ENCODE peak calls at places on chromosomes 12 and 14, in seven cellular contexts. I, M, N, V, Z, F and L are unnamed samples.

GRCh38 chr12:64737539-64737938 is 21.7 kb downstream of the GNS start:
- DNase-seq in I (no peak), M (peak; percentile 43), N (no peak), V (no peak), Z (no peak), F (peak; percentile 37), L (no peak)

GRCh38 chr12:125151284-125151683 is 86.0 kb downstream of the AACS start:
- DNase-seq in I (no peak), M (no peak), N (no peak), V (no peak), Z (no peak), F (no peak), L (no peak)

GRCh38 chr12:113322353-113322752 is 12.6 kb downstream of the SLC8B1 start:
- DNase-seq in I (no peak), M (peak; percentile 91), N (peak; percentile 93), V (no peak), Z (peak; percentile 71), F (no peak), L (no peak)

GRCh38 chr14:105216490-105217247 is 31.7 kb upstream of the BTBD6 start:
- DNase-seq in I (no peak), M (no peak), N (no peak), V (no peak), Z (no peak), F (no peak), L (no peak)

GRCh38 chr14:72476657-72477499 is 417.0 kb downstream of the DPF3 start:
- DNase-seq in I (peak; percentile 86), M (peak; percentile 83), N (peak; percentile 92), V (peak; percentile 27), Z (peak; percentile 72), F (peak; percentile 70), L (no peak)

GRCh38 chr14:91315844-91316267 is 71.4 kb upstream of the GPR68 start:
- DNase-seq in I (peak; percentile 95), M (peak; percentile 28), N (no peak), V (peak; percentile 67), Z (no peak), F (peak; percentile 91), L (no peak)

GRCh38 chr14:34331728-34332623 is 130.1 kb downstream of the SPTSSA start:
- DNase-seq in I (peak; percentile 47), M (peak; percentile 73), N (peak; percentile 71), V (no peak), Z (no peak), F (peak; percentile 77), L (no peak)

GRCh38 chr12:18479266-18479665 is 217.9 kb downstream of the PIK3C2G start:
- DNase-seq in I (no peak), M (peak; percentile 63), N (no peak), V (no peak), Z (no peak), F (no peak), L (no peak)

GRCh38 chr14:85535316-85535715 is 5.4 kb downstream of the FLRT2 start:
- DNase-seq in I (no peak), M (no peak), N (no peak), V (no peak), Z (no peak), F (no peak), L (no peak)

GRCh38 chr12:44076892-44077291 is 241.0 kb downstream of the TMEM117 start:
- DNase-seq in I (no peak), M (peak; percentile 3), N (no peak), V (no peak), Z (no peak), F (no peak), L (no peak)

GRCh38 chr14:33602396-33602795 is 348.5 kb downstream of the EGLN3 start:
- DNase-seq in I (no peak), M (no peak), N (no peak), V (no peak), Z (no peak), F (no peak), L (no peak)

GRCh38 chr12:92702754-92703679 is at the start of gene PLEKHG7:
- DNase-seq in I (peak; percentile 75), M (peak; percentile 71), N (no peak), V (no peak), Z (no peak), F (peak; percentile 19), L (no peak)

GRCh38 chr12:53352331-53353258 is 16.4 kb upstream of the SP7 start:
- DNase-seq in I (peak; percentile 41), M (peak; percentile 87), N (peak; percentile 77), V (peak; percentile 59), Z (peak; percentile 66), F (peak; percentile 88), L (no peak)

GRCh38 chr14:74488788-74489397 is 4.2 kb downstream of the NPC2 start:
- DNase-seq in I (no peak), M (peak; percentile 73), N (peak; percentile 74), V (no peak), Z (no peak), F (no peak), L (no peak)

GRCh38 chr14:39267592-39268112 is 33.9 kb downstream of the MIA2 start:
- DNase-seq in I (no peak), M (no peak), N (no peak), V (no peak), Z (peak; percentile 10), F (no peak), L (no peak)

GRCh38 chr14:105876829-105877228 is 350.4 kb downstream of the TMEM121 start:
- DNase-seq in I (no peak), M (no peak), N (no peak), V (no peak), Z (no peak), F (no peak), L (no peak)

GRCh38 chr12:28933864-28934527 is 215.1 kb upstream of the FAR2 start:
- DNase-seq in I (no peak), M (no peak), N (peak; percentile 69), V (no peak), Z (no peak), F (no peak), L (no peak)

GRCh38 chr12:1398673-1399072 is 195.7 kb downstream of the FBXL14 start:
- DNase-seq in I (no peak), M (no peak), N (peak; percentile 64), V (no peak), Z (peak; percentile 29), F (no peak), L (no peak)

GRCh38 chr12:6902448-6902847 is 2.2 kb upstream of the LRRC23 start:
- DNase-seq in I (no peak), M (no peak), N (no peak), V (no peak), Z (no peak), F (no peak), L (no peak)

GRCh38 chr12:28023156-28023887 is 50.8 kb upstream of the PTHLH start:
- DNase-seq in I (no peak), M (peak; percentile 98), N (peak; percentile 97), V (no peak), Z (peak; percentile 77), F (no peak), L (no peak)